ENCODE peak calls at places on chromosomes 6 and 20, in six cellular contexts. C is nephron progenitor cell; S is AG04450; A is CD8-positive, alpha-beta T cell; F is cardiac fibroblast; K is foreskin fibroblast. Y is an unnamed sample.

GRCh38 chr20:50987493-50988210 is 29.0 kb downstream of the MOCS3 start:
- DNase-seq in K (peak; percentile 78), S (peak; percentile 81), F (peak; percentile 94), C (peak; percentile 78), A (peak; percentile 46), Y (peak; percentile 69)

GRCh38 chr6:105884426-105884825 is 201.7 kb upstream of the PRDM1 start:
- DNase-seq in A (no peak), K (no peak), F (no peak), S (no peak), C (no peak), Y (no peak)

GRCh38 chr6:68038815-68039408 is 596.2 kb upstream of the ADGRB3 start:
- DNase-seq in S (no peak), C (no peak), F (no peak), A (no peak), K (no peak), Y (no peak)

GRCh38 chr20:7893019-7893730 is 47.1 kb downstream of the HAO1 start:
- DNase-seq in K (no peak), C (no peak), S (no peak), A (no peak), F (peak; percentile 7), Y (no peak)

GRCh38 chr20:45450097-45450818 is 19.3 kb upstream of the WFDC2 start:
- DNase-seq in A (no peak), F (peak; percentile 73), C (no peak), K (peak; percentile 30), S (no peak), Y (no peak)

GRCh38 chr6:78599526-78599925 is 267.8 kb upstream of the IRAK1BP1 start:
- DNase-seq in C (no peak), K (peak; percentile 48), A (no peak), S (no peak), F (peak; percentile 45), Y (no peak)

GRCh38 chr6:144776031-144776819 is 491.1 kb downstream of the UTRN start:
- DNase-seq in S (no peak), A (no peak), F (no peak), C (no peak), K (no peak), Y (no peak)

GRCh38 chr6:161804804-161805203 is 530.9 kb upstream of the AGPAT4 start:
- DNase-seq in K (no peak), S (no peak), A (no peak), C (no peak), F (no peak), Y (no peak)

GRCh38 chr6:19705606-19706005 is 131.6 kb upstream of the ID4 start:
- DNase-seq in F (peak; percentile 17), C (no peak), K (no peak), S (no peak), A (no peak), Y (no peak)

GRCh38 chr6:21000391-21000801 is 466.1 kb downstream of the CDKAL1 start:
- DNase-seq in C (no peak), F (no peak), K (no peak), A (no peak), S (no peak), Y (no peak)

GRCh38 chr6:121858976-121859375 is 423.5 kb downstream of the GJA1 start:
- DNase-seq in K (no peak), A (no peak), S (no peak), F (no peak), C (no peak), Y (no peak)

GRCh38 chr6:39402239-39402751 is 79.8 kb upstream of the KCNK16 start:
- DNase-seq in S (no peak), A (no peak), C (no peak), F (no peak), K (peak; percentile 78), Y (no peak)

GRCh38 chr20:45592574-45593189 is 13.6 kb upstream of the WFDC8 start:
- DNase-seq in C (no peak), A (no peak), S (no peak), K (peak; percentile 30), F (peak; percentile 58), Y (no peak)

GRCh38 chr20:8454137-8454712 is 322.2 kb downstream of the PLCB1 start:
- DNase-seq in A (no peak), K (peak; percentile 93), C (no peak), S (peak; percentile 71), F (peak; percentile 98), Y (no peak)

GRCh38 chr6:105713474-105714118 is 310.7 kb upstream of the PREP start:
- DNase-seq in C (no peak), K (no peak), S (no peak), F (peak; percentile 9), A (no peak), Y (no peak)

DNA sequence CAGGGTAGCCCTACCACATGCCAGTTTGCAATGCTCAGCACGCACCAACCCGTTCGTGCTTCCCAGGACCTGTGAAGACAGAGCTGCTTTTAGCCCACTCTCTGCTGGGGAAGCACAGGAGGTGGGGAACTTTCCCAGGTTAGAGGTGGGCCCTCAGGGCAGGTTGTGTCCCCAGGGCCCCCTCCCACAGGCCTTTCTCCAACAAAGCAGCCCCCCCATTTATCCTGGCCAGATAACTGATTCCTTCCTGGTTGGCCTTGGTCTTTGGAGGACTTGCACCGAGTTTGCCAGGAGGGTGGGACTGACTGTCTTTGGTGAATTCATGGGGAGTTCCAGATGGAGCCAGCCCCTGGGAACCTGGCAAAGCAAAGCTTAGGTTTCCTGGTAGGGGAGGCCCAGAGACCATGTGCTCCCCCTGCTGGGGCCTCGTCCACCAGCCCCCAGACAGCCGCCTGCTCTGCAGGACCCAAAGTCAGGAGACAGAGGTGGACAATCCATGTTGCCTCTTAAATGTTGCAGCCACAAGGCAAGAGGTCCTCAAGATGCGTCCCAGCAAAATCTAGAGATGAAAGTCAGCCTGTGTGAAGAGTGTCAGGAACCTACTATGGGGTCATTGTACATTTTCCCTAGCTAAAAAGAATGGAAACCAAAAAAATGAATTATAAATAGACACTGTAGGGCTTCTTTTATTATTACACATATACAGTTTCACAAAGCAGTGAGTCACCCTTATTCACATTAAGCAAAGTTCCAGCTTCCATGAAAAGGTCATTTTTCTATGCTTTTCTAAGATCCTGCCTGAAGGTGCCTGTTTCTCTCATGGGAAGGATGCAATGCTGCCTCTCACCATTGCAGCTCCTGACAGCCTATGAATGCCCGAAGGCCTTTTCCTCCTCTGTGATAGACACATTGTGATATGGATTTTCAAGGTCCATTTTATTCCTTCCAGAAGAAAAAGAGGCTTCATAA is 497.8 kb downstream of the PREX1 start:
- DNase-seq in F (peak; percentile 15), C (peak; percentile 53), K (no peak), A (no peak), S (no peak), Y (no peak)
- TF ChIP-seq CTCF in F (peak; percentile 11), C (peak; percentile 42), K (no peak), A (no peak), S (peak; percentile 44), Y (peak; percentile 37)

GRCh38 chr6:41723178-41723935 is 12.1 kb downstream of the TFEB start:
- DNase-seq in S (peak; percentile 65), A (peak; percentile 6), K (peak; percentile 92), C (peak; percentile 25), F (peak; percentile 96), Y (no peak)

GRCh38 chr6:41723936-41724637 is 11.3 kb downstream of the TFEB start:
- DNase-seq in A (no peak), K (no peak), F (no peak), C (no peak), S (no peak), Y (no peak)

GRCh38 chr6:41727705-41728072 is 7.7 kb downstream of the TFEB start:
- DNase-seq in K (no peak), A (no peak), S (no peak), F (no peak), C (no peak), Y (no peak)

GRCh38 chr6:41726876-41727275 is 8.5 kb downstream of the TFEB start:
- DNase-seq in A (no peak), K (no peak), S (no peak), F (no peak), C (no peak), Y (no peak)

DNA sequence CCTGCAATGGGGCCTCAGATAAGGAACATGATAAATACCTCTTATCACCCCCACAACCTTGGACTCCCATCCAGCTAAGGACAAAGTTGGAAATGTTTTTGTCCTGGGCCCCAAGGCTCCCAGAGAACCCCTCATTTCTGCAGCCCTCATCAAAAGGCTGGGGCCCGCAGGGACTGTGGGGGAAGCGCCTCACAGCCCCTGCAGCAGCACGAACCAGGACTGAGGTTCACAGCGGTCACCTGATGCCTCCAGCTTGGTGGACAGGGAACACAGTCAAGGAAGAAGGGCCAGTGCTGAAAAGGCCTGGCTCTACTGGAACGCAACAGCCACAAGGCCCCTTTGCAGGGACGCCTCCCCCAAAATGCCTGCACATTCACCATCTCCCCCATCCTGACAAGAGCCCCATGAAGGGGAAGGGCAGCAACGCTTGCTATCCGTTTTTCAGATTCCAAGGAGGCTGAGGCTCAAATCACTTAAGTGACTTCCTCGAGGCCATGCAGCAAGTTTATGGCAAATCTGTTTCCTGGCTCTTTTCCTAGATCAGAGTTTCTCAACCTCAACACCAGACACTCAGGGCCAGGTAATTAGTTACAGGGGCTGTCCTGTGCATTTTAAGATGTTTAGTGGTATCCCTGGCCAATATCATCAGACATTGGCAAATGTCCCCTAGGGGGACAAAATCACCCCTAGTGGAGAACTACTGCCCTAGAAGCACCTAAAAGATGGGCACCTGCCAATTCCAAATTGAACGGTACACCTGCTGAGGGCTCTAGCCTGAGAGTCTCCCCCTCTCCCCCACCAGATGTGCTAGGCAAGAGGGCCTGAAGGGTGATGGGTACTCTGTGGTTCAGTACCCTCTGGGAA is 10.5 kb downstream of the TFEB start:
- DNase-seq in C (no peak), S (no peak), K (no peak), F (no peak), A (no peak), Y (no peak)
- TF ChIP-seq CTCF in C (no peak), S (no peak), K (no peak), F (no peak), A (no peak), Y (no peak)

GRCh38 chr6:27472617-27473400 is at the start of gene ZNF184:
- DNase-seq in K (peak; percentile 97), S (peak; percentile 93), A (peak; percentile 80), C (peak; percentile 91), F (peak; percentile 98), Y (peak; percentile 95)
- TF ChIP-seq CTCF in K (no peak), S (peak; percentile 2), A (no peak), C (no peak), F (no peak), Y (peak; percentile 24)

DNA sequence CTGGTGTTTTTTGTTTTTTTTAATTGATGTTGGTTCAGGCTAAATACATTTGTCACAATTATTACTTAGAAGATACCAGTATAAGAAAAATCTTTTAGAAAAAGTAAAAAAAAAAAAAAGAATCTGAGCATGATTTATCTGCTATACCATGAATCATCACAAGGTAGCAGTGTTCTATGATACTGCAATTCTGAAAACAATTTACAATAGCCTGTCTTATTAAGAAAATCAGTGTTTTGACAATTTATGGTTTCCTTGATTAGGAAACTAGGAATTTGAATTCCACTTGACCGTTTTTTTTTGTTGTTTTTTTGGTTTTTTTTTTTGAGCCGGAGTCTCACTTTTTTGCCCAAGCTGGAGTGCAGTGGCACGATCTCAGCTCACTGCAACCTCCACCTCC is 9.3 kb upstream of the MAK start:
- DNase-seq in C (no peak), A (no peak), S (no peak), F (peak; percentile 9), K (no peak), Y (no peak)
- TF ChIP-seq CTCF in C (peak; percentile 8), A (peak; percentile 32), S (peak; percentile 29), F (no peak), K (no peak), Y (peak; percentile 40)